ENCODE peak calls at places on chromosomes 6 and 20, in four cellular contexts. Q is RCC 7860, W is astrocyte, L is WTC11. U is an unnamed sample.

GRCh38 chr20:19885981-19886665 is 128.1 kb downstream of the RIN2 start:
- DNase-seq in L (peak), Q (peak), W (peak), U (peak)

GRCh38 chr6:30691208-30691872 is 556 bp upstream of the NRM start:
- DNase-seq in L (no peak), Q (no peak), W (no peak), U (no peak)

GRCh38 chr6:166544294-166544605 is 42.2 kb downstream of the RAMACL start:
- DNase-seq in L (no peak), Q (no peak), W (no peak), U (no peak)

GRCh38 chr6:16544006-16544405 is 217.3 kb downstream of the ATXN1 start:
- DNase-seq in W (peak), Q (peak), L (no peak), U (no peak)

GRCh38 chr20:6421321-6422030 is 298.6 kb upstream of the FERMT1 start:
- DNase-seq in W (no peak), Q (no peak), L (no peak), U (no peak)

GRCh38 chr6:54194067-54194466 is 82.8 kb downstream of the MLIP start:
- DNase-seq in Q (peak), W (peak), L (no peak), U (no peak)

GRCh38 chr6:5541751-5542432 is 280.6 kb downstream of the FARS2 start:
- DNase-seq in Q (peak), L (peak), W (no peak), U (peak)

GRCh38 chr6:6546318-6547110 is 42.0 kb upstream of the LY86 start:
- DNase-seq in L (peak), Q (no peak), W (peak), U (peak)

GRCh38 chr6:21309791-21310190 is 283.8 kb upstream of the SOX4 start:
- DNase-seq in L (no peak), W (peak), Q (no peak), U (no peak)

GRCh38 chr20:48841861-48842529 is 14.2 kb upstream of the PREX1 start:
- DNase-seq in Q (peak), L (no peak), W (peak), U (no peak)